ENCODE peak calls at places on chromosomes 1 and 21, in six cellular contexts. R is astrocyte of the cerebellum, E is upper lobe of right lung, H is hepatocyte, Q is fibroblast of pulmonary artery, U is BE2C. T is an unnamed sample.

GRCh38 chr1:208243522-208243850 is 698 bp downstream of the PLXNA2 start:
- DNase-seq in R (no peak), E (no peak), H (no peak), Q (no peak), U (no peak), T (no peak)

GRCh38 chr1:94929351-94929814 is 2.5 kb upstream of the CNN3 start:
- DNase-seq in R (no peak), E (no peak), H (no peak), Q (no peak), U (no peak), T (no peak)

GRCh38 chr1:172497230-172497629 is 35.7 kb upstream of the SUCO start:
- DNase-seq in R (peak; percentile 16), E (no peak), H (peak; percentile 49), Q (peak; percentile 28), U (peak; percentile 84), T (peak; percentile 48)

GRCh38 chr1:30383131-30383793 is 340.1 kb downstream of the MATN1 start:
- DNase-seq in R (no peak), E (peak; percentile 22), H (no peak), Q (no peak), U (peak; percentile 55), T (no peak)

GRCh38 chr1:223006794-223007193 is 136.3 kb downstream of the TLR5 start:
- DNase-seq in R (no peak), E (no peak), H (no peak), Q (no peak), U (no peak), T (no peak)

GRCh38 chr1:226651041-226651731 is 87.9 kb downstream of the ITPKB start:
- DNase-seq in R (no peak), E (no peak), H (no peak), Q (no peak), U (no peak), T (no peak)

GRCh38 chr1:50633465-50633864 is 210.2 kb upstream of the DMRTA2 start:
- DNase-seq in R (no peak), E (no peak), H (peak; percentile 8), Q (no peak), U (peak; percentile 16), T (no peak)

GRCh38 chr21:42711667-42712066 is 58.2 kb downstream of the PDE9A start:
- DNase-seq in R (no peak), E (no peak), H (no peak), Q (no peak), U (no peak), T (no peak)

GRCh38 chr1:61284933-61285332 is 202.6 kb downstream of the NFIA start:
- DNase-seq in R (no peak), E (no peak), H (no peak), Q (no peak), U (no peak), T (no peak)

GRCh38 chr1:45673956-45674355 is 12.4 kb downstream of the GPBP1L1 start:
- DNase-seq in R (no peak), E (no peak), H (no peak), Q (no peak), U (no peak), T (peak; percentile 37)

GRCh38 chr1:80217377-80217986 is 1211.0 kb upstream of the ADGRL4 start:
- DNase-seq in R (peak; percentile 64), E (no peak), H (peak; percentile 78), Q (peak; percentile 88), U (peak; percentile 11), T (peak; percentile 82)

GRCh38 chr1:9684806-9685205 is 33.3 kb downstream of the PIK3CD start:
- DNase-seq in R (no peak), E (no peak), H (no peak), Q (no peak), U (no peak), T (no peak)

GRCh38 chr1:156160744-156161181 is 7.4 kb downstream of the SEMA4A start:
- DNase-seq in R (no peak), E (peak; percentile 80), H (peak; percentile 85), Q (peak; percentile 70), U (peak; percentile 95), T (peak; percentile 53)

GRCh38 chr1:165949335-165950130 is 122.1 kb downstream of the UCK2 start:
- DNase-seq in R (no peak), E (no peak), H (peak; percentile 44), Q (no peak), U (no peak), T (peak; percentile 13)

GRCh38 chr1:32886012-32886827 is at the start of gene HPCA:
- DNase-seq in R (no peak), E (peak; percentile 82), H (peak; percentile 92), Q (peak; percentile 58), U (no peak), T (peak; percentile 51)

GRCh38 chr21:34613679-34614442 is 1.1 kb downstream of the RCAN1 start:
- DNase-seq in R (no peak), E (no peak), H (peak; percentile 32), Q (no peak), U (no peak), T (peak; percentile 30)

GRCh38 chr21:42653492-42654061 is at the start of gene PDE9A:
- DNase-seq in R (no peak), E (peak; percentile 70), H (peak; percentile 88), Q (no peak), U (peak; percentile 61), T (no peak)

GRCh38 chr1:240967070-240967724 is 355.2 kb upstream of the GREM2 start:
- DNase-seq in R (no peak), E (no peak), H (peak; percentile 32), Q (no peak), U (no peak), T (peak; percentile 58)

GRCh38 chr1:67489643-67490042 is 59.4 kb upstream of the SERBP1 start:
- DNase-seq in R (no peak), E (no peak), H (peak; percentile 40), Q (peak; percentile 33), U (no peak), T (peak; percentile 30)

GRCh38 chr1:48016526-48016925 is 19.3 kb upstream of the TRABD2B start:
- DNase-seq in R (no peak), E (no peak), H (no peak), Q (no peak), U (no peak), T (no peak)

GRCh38 chr1:207890136-207890738 is 20.7 kb downstream of the CD34 start:
- DNase-seq in R (peak; percentile 82), E (no peak), H (no peak), Q (peak; percentile 98), U (no peak), T (peak; percentile 97)

GRCh38 chr1:227395391-227396028 is 77.2 kb upstream of the CDC42BPA start:
- DNase-seq in R (peak; percentile 44), E (no peak), H (no peak), Q (no peak), U (no peak), T (no peak)

GRCh38 chr1:10001016-10001665 is 4.1 kb downstream of the RBP7 start:
- DNase-seq in R (peak; percentile 31), E (no peak), H (no peak), Q (peak; percentile 52), U (no peak), T (peak; percentile 53)

GRCh38 chr1:160858127-160858909 is 4.4 kb downstream of the CD244 start:
- DNase-seq in R (no peak), E (no peak), H (no peak), Q (no peak), U (no peak), T (no peak)

GRCh38 chr1:206547104-206547503 is 39.8 kb downstream of the RASSF5 start:
- DNase-seq in R (no peak), E (no peak), H (no peak), Q (no peak), U (no peak), T (no peak)

GRCh38 chr1:171441278-171441677 is 44.1 kb upstream of the PRRC2C start:
- DNase-seq in R (peak; percentile 40), E (no peak), H (no peak), Q (peak; percentile 69), U (no peak), T (peak; percentile 60)

GRCh38 chr1:36350659-36351171 is 27.3 kb upstream of the EVA1B start:
- DNase-seq in R (peak; percentile 45), E (peak; percentile 80), H (no peak), Q (peak; percentile 76), U (no peak), T (peak; percentile 86)

GRCh38 chr1:80248886-80249285 is 1242.4 kb upstream of the ADGRL4 start:
- DNase-seq in R (no peak), E (no peak), H (no peak), Q (peak; percentile 63), U (no peak), T (peak; percentile 63)

GRCh38 chr1:150981177-150981804 is 801 bp upstream of the ANXA9 start:
- DNase-seq in R (no peak), E (peak; percentile 81), H (peak; percentile 65), Q (no peak), U (peak; percentile 36), T (no peak)

DNA sequence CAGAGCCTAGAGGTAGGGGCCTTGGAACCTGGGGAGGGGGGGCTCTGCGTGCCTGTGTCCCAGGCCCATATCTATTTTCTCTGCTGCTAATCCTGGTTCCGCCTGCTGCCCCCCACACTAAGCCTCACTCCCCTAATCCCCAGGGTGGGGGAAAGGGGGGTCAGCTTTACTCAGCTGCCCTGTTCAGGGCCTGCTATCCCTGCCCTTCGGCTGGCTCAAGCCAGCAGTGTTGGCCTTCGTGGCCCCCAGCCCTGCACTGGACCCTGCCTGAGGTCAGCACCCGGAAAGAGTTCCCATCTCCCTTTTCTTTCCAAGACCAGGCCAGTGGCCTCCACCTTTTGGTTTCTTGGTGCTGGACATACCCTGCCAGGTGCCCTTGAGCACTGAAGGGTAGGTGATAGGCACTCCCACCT is 8.4 kb downstream of the ZBTB7B start:
- DNase-seq in R (no peak), E (no peak), H (no peak), Q (no peak), U (no peak), T (no peak)
- H3K4me3 ChIP-seq in R (no peak overlapping the region), E (no peak overlapping the region), H (no peak overlapping the region), Q (no peak overlapping the region), U (no peak overlapping the region), T (no peak overlapping the region)

GRCh38 chr21:38833122-38833521 is 27.4 kb downstream of the ETS2 start:
- DNase-seq in R (no peak), E (no peak), H (no peak), Q (no peak), U (no peak), T (no peak)
- TF ChIP-seq CTCF in R (no peak), E (no peak), H (no peak), Q (peak; percentile 12), U (peak; percentile 29), T (peak; percentile 13)

GRCh38 chr1:107272321-107272720 is 131.5 kb downstream of the NTNG1 start:
- DNase-seq in R (no peak), E (no peak), H (no peak), Q (no peak), U (no peak), T (no peak)

GRCh38 chr1:107276247-107276646 is 135.4 kb downstream of the NTNG1 start:
- DNase-seq in R (no peak), E (no peak), H (no peak), Q (no peak), U (no peak), T (no peak)

GRCh38 chr1:107274227-107274626 is 133.4 kb downstream of the NTNG1 start:
- DNase-seq in R (no peak), E (no peak), H (no peak), Q (no peak), U (no peak), T (no peak)

GRCh38 chr1:107277022-107277421 is 136.2 kb downstream of the NTNG1 start:
- DNase-seq in R (peak; percentile 60), E (no peak), H (peak; percentile 78), Q (peak; percentile 30), U (peak; percentile 73), T (peak; percentile 38)

GRCh38 chr1:107273515-107273914 is 132.7 kb downstream of the NTNG1 start:
- DNase-seq in R (no peak), E (no peak), H (no peak), Q (no peak), U (no peak), T (no peak)
- H3K4me3 ChIP-seq in R (no peak overlapping the region), E (no peak overlapping the region), H (no peak overlapping the region), Q (no peak overlapping the region), U (no peak overlapping the region), T (no peak overlapping the region)

GRCh38 chr1:100034465-100034864 is 64.7 kb downstream of the SLC35A3 start:
- DNase-seq in R (no peak), E (no peak), H (peak; percentile 28), Q (peak; percentile 67), U (no peak), T (peak; percentile 53)
- TF ChIP-seq CTCF in R (peak; percentile 40), E (peak; percentile 23), H (peak; percentile 38), Q (peak; percentile 53), U (peak; percentile 69), T (peak; percentile 38)